ENCODE peak calls at places on chromosomes 16 and 17, in five cellular contexts. One of them, this sample, is unnamed.

GRCh38 chr17:17636456-17636855 is 44.8 kb upstream of the RAI1 start:
- DNase-seq in tibial nerve: no peak
- DNase-seq in ascending aorta: no peak
- DNase-seq in Peyer's patch: no peak
- DNase-seq in Caco-2: no peak
- DNase-seq in this sample: no peak

GRCh38 chr17:36980281-36980761 is 31.6 kb downstream of the AATF start:
- DNase-seq in Caco-2: no peak
- DNase-seq in tibial nerve: no peak
- DNase-seq in Peyer's patch: no peak
- DNase-seq in ascending aorta: no peak
- DNase-seq in this sample: no peak

GRCh38 chr16:31223044-31223443 is 6.1 kb upstream of the PYDC1 start:
- DNase-seq in tibial nerve: no peak
- DNase-seq in Caco-2: no peak
- DNase-seq in ascending aorta: no peak
- DNase-seq in Peyer's patch: no peak
- DNase-seq in this sample: no peak

GRCh38 chr17:78197147-78197830 is 10.1 kb downstream of the AFMID start:
- DNase-seq in ascending aorta: no peak
- DNase-seq in Caco-2: no peak
- DNase-seq in Peyer's patch: no peak
- DNase-seq in tibial nerve: no peak
- DNase-seq in this sample: no peak

GRCh38 chr16:51922476-51922875 is 624.5 kb downstream of the TOX3 start:
- DNase-seq in Caco-2: peak; percentile 12
- DNase-seq in Peyer's patch: no peak
- DNase-seq in tibial nerve: no peak
- DNase-seq in ascending aorta: no peak
- DNase-seq in this sample: no peak

GRCh38 chr16:79621027-79621426 is 20.5 kb upstream of the MAF start:
- DNase-seq in tibial nerve: no peak
- DNase-seq in Peyer's patch: no peak
- DNase-seq in ascending aorta: no peak
- DNase-seq in Caco-2: no peak
- DNase-seq in this sample: no peak

GRCh38 chr17:64992325-64992802 is 64.2 kb downstream of the GNA13 start:
- DNase-seq in tibial nerve: no peak
- DNase-seq in Peyer's patch: no peak
- DNase-seq in ascending aorta: no peak
- DNase-seq in Caco-2: no peak
- DNase-seq in this sample: no peak

GRCh38 chr17:12634789-12635414 is 30.8 kb upstream of the MYOCD start:
- DNase-seq in tibial nerve: no peak
- DNase-seq in Peyer's patch: no peak
- DNase-seq in Caco-2: no peak
- DNase-seq in ascending aorta: no peak
- DNase-seq in this sample: no peak

GRCh38 chr16:2969545-2970521 is 685 bp downstream of the PAQR4 start:
- DNase-seq in Caco-2: peak; percentile 83
- DNase-seq in ascending aorta: peak; percentile 75
- DNase-seq in Peyer's patch: peak; percentile 76
- DNase-seq in tibial nerve: no peak
- DNase-seq in this sample: peak; percentile 89

GRCh38 chr16:65890203-65890602 is 476.3 kb upstream of the CDH5 start:
- DNase-seq in Caco-2: no peak
- DNase-seq in tibial nerve: no peak
- DNase-seq in Peyer's patch: no peak
- DNase-seq in ascending aorta: no peak
- DNase-seq in this sample: no peak

GRCh38 chr17:78409191-78409621 is 30.8 kb downstream of the PGS1 start:
- DNase-seq in Peyer's patch: peak; percentile 86
- DNase-seq in Caco-2: peak; percentile 33
- DNase-seq in tibial nerve: no peak
- DNase-seq in ascending aorta: no peak
- DNase-seq in this sample: peak; percentile 83

GRCh38 chr16:4071686-4072561 is 44.3 kb downstream of the ADCY9 start:
- DNase-seq in ascending aorta: no peak
- DNase-seq in tibial nerve: no peak
- DNase-seq in Caco-2: no peak
- DNase-seq in Peyer's patch: no peak
- DNase-seq in this sample: no peak

GRCh38 chr17:55398689-55399088 is 22.9 kb downstream of the MMD start:
- DNase-seq in Caco-2: no peak
- DNase-seq in tibial nerve: no peak
- DNase-seq in Peyer's patch: no peak
- DNase-seq in ascending aorta: no peak
- DNase-seq in this sample: no peak

GRCh38 chr16:68281368-68282063 is 17.2 kb downstream of the SLC7A6 start:
- DNase-seq in ascending aorta: no peak
- DNase-seq in Peyer's patch: no peak
- DNase-seq in tibial nerve: no peak
- DNase-seq in Caco-2: peak; percentile 79
- DNase-seq in this sample: no peak

GRCh38 chr16:17921357-17921978 is 415.1 kb downstream of the NPIPA8 start:
- DNase-seq in ascending aorta: no peak
- DNase-seq in tibial nerve: no peak
- DNase-seq in Caco-2: peak; percentile 58
- DNase-seq in Peyer's patch: peak; percentile 64
- DNase-seq in this sample: no peak

GRCh38 chr17:74386397-74386796 is 19.1 kb downstream of the GPR142 start:
- DNase-seq in ascending aorta: no peak
- DNase-seq in Caco-2: no peak
- DNase-seq in tibial nerve: no peak
- DNase-seq in Peyer's patch: peak; percentile 67
- DNase-seq in this sample: no peak

GRCh38 chr16:57692636-57693035 is 2.0 kb upstream of the DRC7 start:
- DNase-seq in tibial nerve: no peak
- DNase-seq in ascending aorta: no peak
- DNase-seq in Peyer's patch: no peak
- DNase-seq in Caco-2: no peak
- DNase-seq in this sample: no peak

GRCh38 chr17:56815711-56816110 is 18.0 kb downstream of the C17orf67 start:
- DNase-seq in Peyer's patch: no peak
- DNase-seq in tibial nerve: no peak
- DNase-seq in ascending aorta: no peak
- DNase-seq in Caco-2: no peak
- DNase-seq in this sample: no peak

GRCh38 chr16:57675752-57676623 is 7.9 kb downstream of the ADGRG3 start:
- DNase-seq in Peyer's patch: no peak
- DNase-seq in tibial nerve: no peak
- DNase-seq in Caco-2: peak; percentile 42
- DNase-seq in ascending aorta: no peak
- DNase-seq in this sample: no peak

GRCh38 chr17:82870541-82870940 is 30.7 kb upstream of the ZNF750 start:
- DNase-seq in Caco-2: no peak
- DNase-seq in ascending aorta: no peak
- DNase-seq in Peyer's patch: no peak
- DNase-seq in tibial nerve: no peak
- DNase-seq in this sample: no peak

GRCh38 chr16:79862601-79863000 is 262.1 kb upstream of the MAF start:
- DNase-seq in Peyer's patch: no peak
- DNase-seq in ascending aorta: no peak
- DNase-seq in Caco-2: no peak
- DNase-seq in tibial nerve: no peak
- DNase-seq in this sample: no peak

GRCh38 chr17:40658396-40658795 is 6.6 kb downstream of the KRT222 start:
- DNase-seq in Caco-2: no peak
- DNase-seq in tibial nerve: no peak
- DNase-seq in ascending aorta: no peak
- DNase-seq in Peyer's patch: no peak
- DNase-seq in this sample: no peak

GRCh38 chr16:2979669-2980226 is 498 bp downstream of the PKMYT1 start:
- DNase-seq in ascending aorta: no peak
- DNase-seq in Caco-2: peak; percentile 60
- DNase-seq in Peyer's patch: no peak
- DNase-seq in tibial nerve: no peak
- DNase-seq in this sample: no peak

GRCh38 chr17:20191066-20191465 is 181.9 kb downstream of the SPECC1 start:
- DNase-seq in ascending aorta: no peak
- DNase-seq in Caco-2: no peak
- DNase-seq in Peyer's patch: no peak
- DNase-seq in tibial nerve: no peak
- DNase-seq in this sample: no peak

GRCh38 chr17:55540414-55541091 is 29.3 kb upstream of the SMIM36 start:
- DNase-seq in Caco-2: no peak
- DNase-seq in ascending aorta: no peak
- DNase-seq in Peyer's patch: no peak
- DNase-seq in tibial nerve: no peak
- DNase-seq in this sample: no peak

GRCh38 chr17:40622509-40622928 is 25.1 kb downstream of the SMARCE1 start:
- DNase-seq in Caco-2: no peak
- DNase-seq in Peyer's patch: no peak
- DNase-seq in ascending aorta: no peak
- DNase-seq in tibial nerve: no peak
- DNase-seq in this sample: no peak

GRCh38 chr16:85264752-85265151 is 152.5 kb upstream of the CIBAR2 start:
- DNase-seq in tibial nerve: no peak
- DNase-seq in ascending aorta: no peak
- DNase-seq in Caco-2: no peak
- DNase-seq in Peyer's patch: no peak
- DNase-seq in this sample: no peak

GRCh38 chr16:82181456-82182185 is 11.6 kb upstream of the MPHOSPH6 start:
- DNase-seq in tibial nerve: no peak
- DNase-seq in Peyer's patch: no peak
- DNase-seq in ascending aorta: no peak
- DNase-seq in Caco-2: no peak
- DNase-seq in this sample: no peak

GRCh38 chr16:2170080-2170479 is 14.5 kb downstream of the TRAF7 start:
- DNase-seq in tibial nerve: no peak
- DNase-seq in ascending aorta: no peak
- DNase-seq in Caco-2: no peak
- DNase-seq in Peyer's patch: no peak
- DNase-seq in this sample: no peak

GRCh38 chr16:77711775-77712174 is 10.5 kb upstream of the NUDT7 start:
- DNase-seq in Caco-2: no peak
- DNase-seq in Peyer's patch: no peak
- DNase-seq in tibial nerve: no peak
- DNase-seq in ascending aorta: no peak
- DNase-seq in this sample: no peak

GRCh38 chr17:68457168-68457538 is at the start of gene WIPI1:
- DNase-seq in Caco-2: no peak
- DNase-seq in tibial nerve: peak; percentile 26
- DNase-seq in Peyer's patch: no peak
- DNase-seq in ascending aorta: no peak
- DNase-seq in this sample: no peak

GRCh38 chr17:75535119-75535537 is 9.6 kb downstream of the LLGL2 start:
- DNase-seq in ascending aorta: no peak
- DNase-seq in Peyer's patch: peak; percentile 82
- DNase-seq in tibial nerve: no peak
- DNase-seq in Caco-2: no peak
- DNase-seq in this sample: no peak

GRCh38 chr17:44137891-44138709 is 3.6 kb upstream of the HROB start:
- DNase-seq in Caco-2: peak; percentile 86
- DNase-seq in ascending aorta: peak; percentile 98
- DNase-seq in tibial nerve: peak; percentile 69
- DNase-seq in Peyer's patch: peak; percentile 73
- DNase-seq in this sample: peak; percentile 85

GRCh38 chr16:11675561-11676511 is 7.6 kb downstream of the SNN start:
- DNase-seq in Peyer's patch: peak; percentile 89
- DNase-seq in ascending aorta: no peak
- DNase-seq in tibial nerve: no peak
- DNase-seq in Caco-2: peak; percentile 69
- DNase-seq in this sample: no peak

DNA sequence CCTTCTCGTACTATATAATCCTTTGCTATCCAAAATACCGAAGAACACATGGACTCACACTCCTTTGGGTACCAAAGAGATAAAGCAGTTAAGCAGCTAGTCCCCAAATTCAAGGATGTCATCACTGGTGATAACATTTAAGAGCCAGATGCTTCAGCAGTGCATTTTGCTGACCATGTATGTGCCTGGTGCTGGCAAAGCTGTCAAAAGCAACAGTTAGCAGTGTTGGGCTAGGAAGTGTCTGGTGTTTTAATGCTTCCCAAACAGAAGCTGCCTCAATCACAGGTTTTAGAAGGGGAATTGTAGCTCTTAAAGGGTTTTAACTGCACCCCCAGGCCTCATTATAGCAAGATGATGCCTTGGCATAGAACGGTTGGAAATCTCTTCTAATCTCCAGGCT is 4.7 kb downstream of the FAM117A start:
- DNase-seq in Caco-2: no peak
- DNase-seq in ascending aorta: no peak
- DNase-seq in tibial nerve: no peak
- DNase-seq in Peyer's patch: no peak
- DNase-seq in this sample: no peak
- H3K4me1 ChIP-seq in Caco-2: peaks cover 9% of the 10 kb centered on the region
- H3K4me1 ChIP-seq in ascending aorta: peaks cover 2% of the 10 kb centered on the region
- H3K4me1 ChIP-seq in tibial nerve: peaks cover 25% of the 10 kb centered on the region
- H3K4me1 ChIP-seq in Peyer's patch: no peaks in the 10 kb centered on the region
- H3K4me1 ChIP-seq in this sample: peaks cover 8% of the 10 kb centered on the region

GRCh38 chr16:30041841-30042240 is 10.8 kb upstream of the TLCD3B start:
- DNase-seq in Peyer's patch: no peak
- DNase-seq in ascending aorta: no peak
- DNase-seq in tibial nerve: no peak
- DNase-seq in Caco-2: no peak
- DNase-seq in this sample: no peak
- TF ChIP-seq CTCF in Peyer's patch: peak; percentile 39
- TF ChIP-seq CTCF in ascending aorta: no peak
- TF ChIP-seq CTCF in tibial nerve: no peak
- TF ChIP-seq CTCF in Caco-2: peak; percentile 56
- TF ChIP-seq CTCF in this sample: peak; percentile 46

GRCh38 chr16:46607529-46607928 is 13.7 kb downstream of the SHCBP1 start:
- DNase-seq in Peyer's patch: no peak
- DNase-seq in Caco-2: no peak
- DNase-seq in tibial nerve: no peak
- DNase-seq in ascending aorta: no peak
- DNase-seq in this sample: no peak
- H3K36me3 ChIP-seq in Peyer's patch: no peaks in the 10 kb centered on the region
- H3K36me3 ChIP-seq in Caco-2: no peaks in the 10 kb centered on the region
- H3K36me3 ChIP-seq in tibial nerve: peaks cover 2% of the 10 kb centered on the region
- H3K36me3 ChIP-seq in ascending aorta: no peaks in the 10 kb centered on the region
- H3K36me3 ChIP-seq in this sample: no peaks in the 10 kb centered on the region

GRCh38 chr16:73326770-73327470 is 279.0 kb upstream of the ZFHX3 start:
- DNase-seq in Caco-2: peak; percentile 28
- DNase-seq in Peyer's patch: no peak
- DNase-seq in tibial nerve: no peak
- DNase-seq in ascending aorta: no peak
- DNase-seq in this sample: no peak
- H3K4me1 ChIP-seq in Caco-2: peaks cover 16% of the 10 kb centered on the region
- H3K4me1 ChIP-seq in Peyer's patch: no peaks in the 10 kb centered on the region
- H3K4me1 ChIP-seq in tibial nerve: no peaks in the 10 kb centered on the region
- H3K4me1 ChIP-seq in ascending aorta: no peaks in the 10 kb centered on the region
- H3K4me1 ChIP-seq in this sample: no peaks in the 10 kb centered on the region

GRCh38 chr17:52032454-52032853 is 126.1 kb downstream of the CA10 start:
- DNase-seq in Caco-2: no peak
- DNase-seq in Peyer's patch: no peak
- DNase-seq in ascending aorta: no peak
- DNase-seq in tibial nerve: no peak
- DNase-seq in this sample: no peak
- TF ChIP-seq CTCF in Caco-2: no peak
- TF ChIP-seq CTCF in Peyer's patch: no peak
- TF ChIP-seq CTCF in ascending aorta: no peak
- TF ChIP-seq CTCF in tibial nerve: no peak
- TF ChIP-seq CTCF in this sample: no peak

GRCh38 chr16:67092227-67092626 is 17.5 kb upstream of the PHAF1 start:
- DNase-seq in Caco-2: no peak
- DNase-seq in ascending aorta: no peak
- DNase-seq in Peyer's patch: no peak
- DNase-seq in tibial nerve: no peak
- DNase-seq in this sample: no peak
- H3K36me3 ChIP-seq in Caco-2: no peaks in the 10 kb centered on the region
- H3K36me3 ChIP-seq in ascending aorta: no peaks in the 10 kb centered on the region
- H3K36me3 ChIP-seq in Peyer's patch: no peaks in the 10 kb centered on the region
- H3K36me3 ChIP-seq in tibial nerve: peaks cover 3% of the 10 kb centered on the region
- H3K36me3 ChIP-seq in this sample: peaks cover 13% of the 10 kb centered on the region

This sample was measured in upper lobe of right lung.